ENCODE peak calls at places on chromosomes 6 and 20, in five cellular contexts. One of them, this sample, is unnamed.

GRCh38 chr6:7230327-7230691 is 82.7 kb downstream of the SSR1 start:
- DNase-seq in HepG2: no peak
- DNase-seq in K562: no peak
- DNase-seq in HCT116: no peak
- DNase-seq in H1: no peak
- DNase-seq in this sample: no peak

GRCh38 chr20:56722042-56722441 is 92.9 kb downstream of the TFAP2C start:
- DNase-seq in HepG2: no peak
- DNase-seq in K562: no peak
- DNase-seq in HCT116: no peak
- DNase-seq in H1: no peak
- DNase-seq in this sample: no peak

GRCh38 chr6:161439093-161439492 is 165.2 kb upstream of the AGPAT4 start:
- DNase-seq in HepG2: no peak
- DNase-seq in K562: peak
- DNase-seq in HCT116: peak
- DNase-seq in H1: no peak
- DNase-seq in this sample: peak

GRCh38 chr6:38572186-38572813 is 67.4 kb downstream of the BTBD9 start:
- DNase-seq in HepG2: no peak
- DNase-seq in K562: no peak
- DNase-seq in HCT116: no peak
- DNase-seq in H1: no peak
- DNase-seq in this sample: no peak

GRCh38 chr6:140966676-140967075 is 1166.0 kb upstream of the GJE1 start:
- DNase-seq in HepG2: no peak
- DNase-seq in K562: no peak
- DNase-seq in HCT116: no peak
- DNase-seq in H1: no peak
- DNase-seq in this sample: no peak

GRCh38 chr20:51860015-51860882 is 57.9 kb upstream of the SALL4 start:
- DNase-seq in HepG2: no peak
- DNase-seq in K562: no peak
- DNase-seq in HCT116: no peak
- DNase-seq in H1: no peak
- DNase-seq in this sample: no peak

GRCh38 chr6:118679293-118679692 is 27.9 kb upstream of the CEP85L start:
- DNase-seq in HepG2: no peak
- DNase-seq in K562: no peak
- DNase-seq in HCT116: no peak
- DNase-seq in H1: no peak
- DNase-seq in this sample: no peak

GRCh38 chr20:31869673-31869941 is 720 bp downstream of the DUSP15 start:
- DNase-seq in HepG2: no peak
- DNase-seq in K562: no peak
- DNase-seq in HCT116: no peak
- DNase-seq in H1: no peak
- DNase-seq in this sample: no peak

GRCh38 chr20:50267866-50268219 is 77.2 kb downstream of the CEBPB start:
- DNase-seq in HepG2: no peak
- DNase-seq in K562: no peak
- DNase-seq in HCT116: no peak
- DNase-seq in H1: no peak
- DNase-seq in this sample: no peak

GRCh38 chr6:109867970-109868358 is 110.1 kb upstream of the GPR6 start:
- DNase-seq in HepG2: no peak
- DNase-seq in K562: no peak
- DNase-seq in HCT116: no peak
- DNase-seq in H1: no peak
- DNase-seq in this sample: no peak

GRCh38 chr20:20743511-20744169 is 31.2 kb upstream of the RALGAPA2 start:
- DNase-seq in HepG2: peak
- DNase-seq in K562: no peak
- DNase-seq in HCT116: no peak
- DNase-seq in H1: no peak
- DNase-seq in this sample: no peak
- TF ChIP-seq JUND in HepG2: no peak
- TF ChIP-seq JUND in K562: no peak
- TF ChIP-seq JUND in HCT116: no peak
- TF ChIP-seq JUND in H1: no peak
- TF ChIP-seq JUND in this sample: no peak

GRCh38 chr6:105345506-105345905 is 57.4 kb downstream of the PREP start:
- DNase-seq in HepG2: no peak
- DNase-seq in K562: no peak
- DNase-seq in HCT116: no peak
- DNase-seq in H1: no peak
- DNase-seq in this sample: no peak

GRCh38 chr6:105348897-105349296 is 54.0 kb downstream of the PREP start:
- DNase-seq in HepG2: no peak
- DNase-seq in K562: no peak
- DNase-seq in HCT116: no peak
- DNase-seq in H1: no peak
- DNase-seq in this sample: no peak

GRCh38 chr6:105346052-105346451 is 56.8 kb downstream of the PREP start:
- DNase-seq in HepG2: peak
- DNase-seq in K562: no peak
- DNase-seq in HCT116: no peak
- DNase-seq in H1: no peak
- DNase-seq in this sample: no peak

DNA sequence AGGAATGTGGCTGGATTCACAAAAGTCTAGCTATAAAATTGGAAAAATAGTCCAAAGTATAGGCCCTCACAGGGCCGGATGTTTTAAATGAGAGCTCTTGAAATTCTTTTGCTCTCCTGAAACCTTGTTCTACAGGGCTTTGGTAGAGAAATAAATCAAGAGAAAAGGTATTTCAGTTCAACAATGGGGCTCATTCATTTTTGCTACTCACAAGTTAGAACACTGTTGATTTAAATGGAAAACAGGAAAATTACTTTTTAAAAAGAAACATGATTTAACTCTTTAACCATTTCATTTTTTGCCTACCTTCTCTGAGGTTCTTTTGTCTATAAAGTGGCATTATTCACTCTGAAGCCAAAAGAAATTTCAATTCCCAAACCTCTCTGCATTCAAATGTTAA is 57.9 kb downstream of the PREP start:
- DNase-seq in HepG2: no peak
- DNase-seq in K562: no peak
- DNase-seq in HCT116: no peak
- DNase-seq in H1: no peak
- DNase-seq in this sample: no peak
- TF ChIP-seq JUND in HepG2: no peak
- TF ChIP-seq JUND in K562: no peak
- TF ChIP-seq JUND in HCT116: no peak
- TF ChIP-seq JUND in H1: no peak
- TF ChIP-seq JUND in this sample: no peak

DNA sequence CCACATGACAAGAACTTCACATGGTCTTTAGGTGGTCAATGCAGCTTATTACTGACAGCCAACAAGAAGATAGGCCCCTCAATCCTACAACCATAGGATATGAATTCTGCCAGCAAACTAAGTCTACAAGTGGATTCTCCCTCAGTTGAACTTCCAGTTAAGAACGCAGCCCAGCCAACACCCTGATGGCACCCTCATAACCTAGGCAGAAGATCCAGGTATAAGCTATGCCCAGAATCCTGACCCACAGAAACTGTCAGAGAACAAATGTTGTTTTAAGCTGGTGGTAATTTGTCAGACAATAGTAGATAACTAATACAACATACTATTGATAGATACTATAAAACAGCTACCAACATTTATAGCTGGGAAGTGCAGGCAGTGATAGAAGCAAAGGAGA is 38.8 kb downstream of the ATG5 start:
- DNase-seq in HepG2: no peak
- DNase-seq in K562: no peak
- DNase-seq in HCT116: no peak
- DNase-seq in H1: no peak
- DNase-seq in this sample: no peak
- TF ChIP-seq JUND in HepG2: no peak
- TF ChIP-seq JUND in K562: no peak
- TF ChIP-seq JUND in HCT116: no peak
- TF ChIP-seq JUND in H1: no peak
- TF ChIP-seq JUND in this sample: no peak

GRCh38 chr6:89941847-89942497 is 47.7 kb downstream of the GJA10 start:
- DNase-seq in HepG2: no peak
- DNase-seq in K562: no peak
- DNase-seq in HCT116: no peak
- DNase-seq in H1: no peak
- DNase-seq in this sample: no peak

GRCh38 chr6:89939144-89939543 is 44.9 kb downstream of the GJA10 start:
- DNase-seq in HepG2: no peak
- DNase-seq in K562: no peak
- DNase-seq in HCT116: no peak
- DNase-seq in H1: no peak
- DNase-seq in this sample: no peak

GRCh38 chr6:89941031-89941775 is 46.9 kb downstream of the GJA10 start:
- DNase-seq in HepG2: peak
- DNase-seq in K562: no peak
- DNase-seq in HCT116: no peak
- DNase-seq in H1: no peak
- DNase-seq in this sample: no peak

GRCh38 chr6:89942601-89943000 is 48.3 kb downstream of the GJA10 start:
- DNase-seq in HepG2: no peak
- DNase-seq in K562: no peak
- DNase-seq in HCT116: no peak
- DNase-seq in H1: no peak
- DNase-seq in this sample: no peak

DNA sequence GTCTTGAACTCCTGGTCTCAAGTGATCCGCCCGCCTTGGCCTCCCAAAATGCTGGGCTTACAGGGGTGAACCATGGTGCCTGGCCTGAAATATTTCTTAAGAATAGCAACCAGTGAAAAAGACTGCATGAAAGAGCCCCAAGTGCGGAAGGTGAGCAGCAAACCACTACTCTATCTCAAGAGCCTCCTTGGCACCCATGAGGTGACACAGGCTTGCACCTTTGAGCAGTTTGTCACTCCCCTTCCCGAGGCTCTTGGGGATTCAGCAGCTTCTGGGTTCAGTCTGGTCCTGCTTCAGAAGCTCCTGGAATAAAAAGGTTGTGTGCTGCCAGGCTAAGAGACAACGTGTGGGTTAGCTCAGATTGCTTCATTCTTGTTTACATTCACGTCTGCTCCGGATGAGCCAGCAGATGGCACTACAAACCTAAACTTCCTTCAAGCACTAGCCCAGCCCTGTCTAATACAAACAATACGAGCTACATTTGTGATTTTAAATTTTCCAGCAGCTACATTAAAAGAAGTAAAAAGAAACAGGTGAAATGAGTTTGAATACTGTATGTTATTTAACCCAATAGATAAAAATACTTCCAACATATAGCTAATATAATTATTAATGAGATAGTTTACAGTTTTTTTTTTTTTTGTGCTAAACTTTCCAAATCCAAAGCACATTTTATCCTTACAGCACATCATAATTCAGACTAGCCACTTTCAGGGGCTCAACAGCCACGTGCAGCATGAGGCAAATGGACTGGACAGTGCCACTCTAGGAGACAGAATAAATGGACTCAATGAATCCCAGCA is 46.2 kb downstream of the GJA10 start:
- DNase-seq in HepG2: peak
- DNase-seq in K562: peak
- DNase-seq in HCT116: peak
- DNase-seq in H1: peak
- DNase-seq in this sample: peak
- TF ChIP-seq JUND in HepG2: no peak
- TF ChIP-seq JUND in K562: no peak
- TF ChIP-seq JUND in HCT116: no peak
- TF ChIP-seq JUND in H1: no peak
- TF ChIP-seq JUND in this sample: no peak

GRCh38 chr6:150588862-150589499 is 10.7 kb upstream of the PLEKHG1 start:
- DNase-seq in HepG2: no peak
- DNase-seq in K562: no peak
- DNase-seq in HCT116: no peak
- DNase-seq in H1: no peak
- DNase-seq in this sample: no peak

GRCh38 chr6:150587637-150588036 is 12.0 kb upstream of the PLEKHG1 start:
- DNase-seq in HepG2: no peak
- DNase-seq in K562: no peak
- DNase-seq in HCT116: no peak
- DNase-seq in H1: no peak
- DNase-seq in this sample: no peak

GRCh38 chr6:150584596-150584995 is 15.1 kb upstream of the PLEKHG1 start:
- DNase-seq in HepG2: no peak
- DNase-seq in K562: no peak
- DNase-seq in HCT116: no peak
- DNase-seq in H1: no peak
- DNase-seq in this sample: no peak

GRCh38 chr6:150584065-150584464 is 15.6 kb upstream of the PLEKHG1 start:
- DNase-seq in HepG2: no peak
- DNase-seq in K562: no peak
- DNase-seq in HCT116: no peak
- DNase-seq in H1: no peak
- DNase-seq in this sample: no peak

GRCh38 chr6:150586850-150587359 is 12.8 kb upstream of the PLEKHG1 start:
- DNase-seq in HepG2: no peak
- DNase-seq in K562: no peak
- DNase-seq in HCT116: no peak
- DNase-seq in H1: no peak
- DNase-seq in this sample: no peak
- TF ChIP-seq JUND in HepG2: no peak
- TF ChIP-seq JUND in K562: no peak
- TF ChIP-seq JUND in HCT116: no peak
- TF ChIP-seq JUND in H1: no peak
- TF ChIP-seq JUND in this sample: no peak

DNA sequence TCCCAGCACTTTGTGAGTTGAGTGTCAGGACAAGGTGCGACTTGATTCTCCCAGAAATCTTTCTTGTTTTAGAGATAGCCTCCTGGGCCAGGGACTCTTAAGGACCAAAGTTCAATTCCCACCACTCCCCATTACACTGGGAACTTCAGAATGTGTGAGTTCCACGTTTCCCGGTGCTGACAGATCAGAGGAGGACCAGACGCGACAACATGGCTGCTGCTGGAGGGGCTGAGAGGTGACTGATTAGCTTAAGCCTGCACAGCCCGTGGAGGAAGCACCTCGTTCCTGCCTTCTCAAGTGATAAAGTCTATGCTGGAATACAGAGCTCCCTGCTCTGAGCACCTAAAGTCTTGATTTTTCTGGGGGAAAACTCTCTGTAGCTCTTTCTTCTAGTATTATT is 175.2 kb upstream of the FERMT1 start:
- DNase-seq in HepG2: no peak
- DNase-seq in K562: no peak
- DNase-seq in HCT116: no peak
- DNase-seq in H1: no peak
- DNase-seq in this sample: no peak
- TF ChIP-seq JUND in HepG2: no peak
- TF ChIP-seq JUND in K562: no peak
- TF ChIP-seq JUND in HCT116: no peak
- TF ChIP-seq JUND in H1: no peak
- TF ChIP-seq JUND in this sample: no peak

This sample was measured in T47D.